ENCODE peak calls at places on chromosome 1, in seven cellular contexts. K is transverse colon, D is K562, F is GM23338, U is sigmoid colon, H is HL-60, O is breast epithelium. Y is an unnamed sample.

GRCh38 chr1:9900142-9901043 is 9.7 kb downstream of the CTNNBIP1 start:
- DNase-seq in K (peak), D (no peak), F (no peak), U (no peak), H (peak), O (no peak), Y (peak)

GRCh38 chr1:16163882-16164820 is 8.3 kb upstream of the EPHA2 start:
- DNase-seq in K (no peak), D (peak), F (no peak), U (no peak), H (no peak), O (no peak), Y (no peak)

GRCh38 chr1:211698161-211699026 is 23.0 kb upstream of the NEK2 start:
- DNase-seq in K (peak), D (peak), F (peak), U (peak), H (peak), O (peak), Y (peak)

GRCh38 chr1:64006276-64007051 is 197.0 kb upstream of the UBE2U start:
- DNase-seq in K (no peak), D (peak), F (no peak), U (no peak), H (no peak), O (no peak), Y (no peak)

GRCh38 chr1:85093644-85094043 is 45.3 kb upstream of the MCOLN3 start:
- DNase-seq in K (peak), D (no peak), F (no peak), U (no peak), H (no peak), O (no peak), Y (no peak)

GRCh38 chr1:228334954-228335353 is 71.7 kb downstream of the TRIM11 start:
- DNase-seq in K (no peak), D (no peak), F (no peak), U (peak), H (no peak), O (peak), Y (no peak)

GRCh38 chr1:154974808-154975408 is 427 bp downstream of the CKS1B start:
- DNase-seq in K (peak), D (peak), F (peak), U (peak), H (peak), O (peak), Y (peak)

GRCh38 chr1:159881930-159882839 is 17.8 kb downstream of the CFAP45 start:
- DNase-seq in K (peak), D (peak), F (no peak), U (peak), H (peak), O (peak), Y (peak)

GRCh38 chr1:22773981-22774471 is 63.4 kb downstream of the EPHB2 start:
- DNase-seq in K (peak), D (no peak), F (no peak), U (peak), H (no peak), O (no peak), Y (no peak)

GRCh38 chr1:156944268-156944667 is 23.8 kb downstream of the LRRC71 start:
- DNase-seq in K (no peak), D (no peak), F (no peak), U (no peak), H (no peak), O (no peak), Y (no peak)

GRCh38 chr1:218874313-218874712 is 299.4 kb upstream of the LYPLAL1 start:
- DNase-seq in K (no peak), D (no peak), F (no peak), U (no peak), H (peak), O (no peak), Y (no peak)

GRCh38 chr1:10755977-10756521 is 40.4 kb downstream of the CASZ1 start:
- DNase-seq in K (peak), D (peak), F (no peak), U (peak), H (no peak), O (peak), Y (peak)

GRCh38 chr1:28751315-28752056 is 14.7 kb downstream of the YTHDF2 start:
- DNase-seq in K (no peak), D (peak), F (no peak), U (no peak), H (no peak), O (no peak), Y (no peak)

GRCh38 chr1:184419734-184420161 is 32.9 kb downstream of the C1orf21 start:
- DNase-seq in K (no peak), D (no peak), F (no peak), U (no peak), H (no peak), O (no peak), Y (no peak)

GRCh38 chr1:43558346-43558841 is 27.7 kb downstream of the PTPRF start:
- DNase-seq in K (peak), D (no peak), F (peak), U (peak), H (no peak), O (no peak), Y (no peak)

GRCh38 chr1:67760030-67760821 is 73.0 kb downstream of the GNG12 start:
- DNase-seq in K (peak), D (peak), F (peak), U (no peak), H (no peak), O (peak), Y (no peak)

GRCh38 chr1:21436488-21437340 is 3.2 kb upstream of the NBPF3 start:
- DNase-seq in K (peak), D (no peak), F (peak), U (no peak), H (no peak), O (no peak), Y (no peak)

GRCh38 chr1:198079432-198079951 is 77.3 kb upstream of the NEK7 start:
- DNase-seq in K (no peak), D (peak), F (no peak), U (no peak), H (peak), O (no peak), Y (no peak)

GRCh38 chr1:64356636-64357256 is 113.2 kb upstream of the CACHD1 start:
- DNase-seq in K (no peak), D (no peak), F (peak), U (no peak), H (no peak), O (no peak), Y (no peak)

GRCh38 chr1:106360252-106360651 is 696.2 kb upstream of the PRMT6 start:
- DNase-seq in K (no peak), D (no peak), F (no peak), U (no peak), H (no peak), O (no peak), Y (no peak)

GRCh38 chr1:218299416-218299815 is 14.3 kb downstream of the RRP15 start:
- DNase-seq in K (no peak), D (peak), F (peak), U (no peak), H (no peak), O (no peak), Y (no peak)

GRCh38 chr1:46133181-46133658 is 791 bp upstream of the PIK3R3 start:
- DNase-seq in K (no peak), D (no peak), F (no peak), U (no peak), H (no peak), O (peak), Y (peak)

GRCh38 chr1:116817582-116818064 is 63.4 kb downstream of the CD2 start:
- DNase-seq in K (peak), D (peak), F (peak), U (no peak), H (peak), O (no peak), Y (peak)

GRCh38 chr1:13948851-13949490 is 249.0 kb downstream of the PRDM2 start:
- DNase-seq in K (no peak), D (no peak), F (no peak), U (peak), H (no peak), O (no peak), Y (no peak)

GRCh38 chr1:204258213-204259115 is 44.7 kb upstream of the GOLT1A start:
- DNase-seq in K (peak), D (peak), F (peak), U (no peak), H (no peak), O (no peak), Y (peak)

GRCh38 chr1:246373828-246374569 is 133.1 kb downstream of the SMYD3 start:
- DNase-seq in K (no peak), D (no peak), F (no peak), U (no peak), H (no peak), O (no peak), Y (no peak)

GRCh38 chr1:226870026-226870322 is 442 bp upstream of the PSEN2 start:
- DNase-seq in K (no peak), D (no peak), F (no peak), U (no peak), H (no peak), O (no peak), Y (no peak)

GRCh38 chr1:156525856-156526479 is 25.4 kb upstream of the MEF2D start:
- DNase-seq in K (no peak), D (no peak), F (peak), U (no peak), H (no peak), O (no peak), Y (no peak)

GRCh38 chr1:173856903-173857302 is 10.9 kb downstream of the GAS5 start:
- DNase-seq in K (no peak), D (no peak), F (no peak), U (no peak), H (no peak), O (no peak), Y (no peak)

GRCh38 chr1:115771847-115772457 is 3.4 kb upstream of the CASQ2 start:
- DNase-seq in K (peak), D (peak), F (peak), U (peak), H (peak), O (no peak), Y (no peak)

GRCh38 chr1:35851175-35851869 is 31.7 kb upstream of the AGO1 start:
- DNase-seq in K (no peak), D (no peak), F (no peak), U (no peak), H (no peak), O (no peak), Y (no peak)
- H3K27ac ChIP-seq in K (peak), D (no peak), F (peak), U (peak), H (no peak), O (peak), Y (no peak)

DNA sequence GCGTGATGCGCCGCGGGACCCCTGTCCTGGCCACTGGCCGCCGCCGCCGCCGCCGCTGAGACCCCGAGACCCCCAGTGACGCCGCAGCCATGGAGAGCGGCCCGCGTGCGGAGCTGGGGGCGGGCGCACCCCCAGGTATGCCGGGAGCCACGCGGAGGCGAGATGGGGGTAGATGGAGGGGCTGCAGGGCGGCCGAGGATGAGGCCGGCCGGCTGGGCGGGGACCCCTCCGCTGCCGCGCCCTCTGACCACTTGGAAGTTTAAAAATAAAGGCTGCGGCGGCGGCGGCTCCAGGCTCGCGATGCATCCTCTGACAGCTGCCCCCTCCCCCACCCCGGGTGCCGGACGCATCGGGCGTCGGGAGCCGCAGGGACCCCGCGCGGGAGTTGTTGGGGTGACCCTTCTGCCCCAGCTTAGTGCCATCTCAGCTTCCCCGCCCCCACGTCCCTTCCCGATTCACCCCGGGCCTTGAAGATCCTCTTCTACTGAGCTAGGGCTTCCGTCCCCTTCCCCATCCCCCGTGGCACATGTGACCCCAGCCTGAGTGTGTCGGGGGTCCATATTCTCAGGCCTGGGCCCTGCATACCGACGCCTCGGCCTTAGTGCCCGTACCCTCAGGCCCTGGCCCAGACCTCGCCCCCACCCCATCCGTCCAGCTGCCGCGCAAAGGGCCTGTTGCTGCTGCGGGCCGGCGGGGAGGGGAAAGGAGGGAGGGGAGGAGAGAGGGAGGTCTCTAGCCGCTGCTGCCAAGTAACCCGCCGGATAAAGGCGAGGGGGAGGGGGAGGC is 562 bp downstream of the MAP7D1 start:
- DNase-seq in K (peak), D (peak), F (peak), U (peak), H (peak), O (no peak), Y (peak)
- TF ChIP-seq POLR2AphosphoS5 in K (no peak), D (no peak), F (peak), U (peak), H (no peak), O (no peak), Y (peak)

GRCh38 chr1:118485757-118486156 is 300.7 kb upstream of the SPAG17 start:
- DNase-seq in K (no peak), D (no peak), F (no peak), U (no peak), H (no peak), O (no peak), Y (no peak)
- H3K27ac ChIP-seq in K (no peak), D (no peak), F (no peak), U (no peak), H (no peak), O (no peak), Y (no peak)

GRCh38 chr1:24505816-24506215 is 3.2 kb downstream of the RCAN3 start:
- DNase-seq in K (no peak), D (no peak), F (no peak), U (no peak), H (no peak), O (no peak), Y (no peak)
- TF ChIP-seq POLR2AphosphoS5 in K (no peak), D (no peak), F (no peak), U (no peak), H (no peak), O (no peak), Y (no peak)

DNA sequence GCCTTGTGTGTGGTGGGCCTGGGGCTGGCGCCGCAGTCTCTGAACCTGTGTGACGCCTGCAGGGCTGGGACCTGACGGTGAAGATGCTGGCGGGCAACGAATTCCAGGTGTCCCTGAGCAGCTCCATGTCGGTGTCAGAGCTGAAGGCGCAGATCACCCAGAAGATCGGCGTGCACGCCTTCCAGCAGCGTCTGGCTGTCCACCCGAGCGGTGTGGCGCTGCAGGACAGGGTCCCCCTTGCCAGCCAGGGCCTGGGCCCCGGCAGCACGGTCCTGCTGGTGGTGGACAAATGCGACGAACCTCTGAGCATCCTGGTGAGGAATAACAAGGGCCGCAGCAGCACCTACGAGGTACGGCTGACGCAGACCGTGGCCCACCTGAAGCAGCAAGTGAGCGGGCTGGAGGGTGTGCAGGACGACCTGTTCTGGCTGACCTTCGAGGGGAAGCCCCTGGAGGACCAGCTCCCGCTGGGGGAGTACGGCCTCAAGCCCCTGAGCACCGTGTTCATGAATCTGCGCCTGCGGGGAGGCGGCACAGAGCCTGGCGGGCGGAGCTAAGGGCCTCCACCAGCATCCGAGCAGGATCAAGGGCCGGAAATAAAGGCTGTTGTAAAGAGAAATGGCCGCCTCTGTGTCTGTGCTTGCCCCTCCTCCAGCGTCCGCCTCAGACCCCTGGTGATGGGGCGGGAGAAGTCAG is 773 bp downstream of the ISG15 start:
- DNase-seq in K (no peak), D (no peak), F (peak), U (peak), H (no peak), O (no peak), Y (peak)
- H3K27ac ChIP-seq in K (peak), D (peak), F (peak), U (peak), H (peak), O (peak), Y (peak)

Y was measured in spleen.